ENCODE peak calls at places on chromosomes 4 and X, in eight cellular contexts. U is nucleus accumbens; C is A549; R is thoracic aorta; J is activated T-helper 9 cell treated with anti-CD3 and anti-CD28 coated beads, Interleukin-2, amount 50 U/mL, for 16 hours; E is GM13976; Y is HS-5; F is NCI-H1092. L is an unnamed sample.

GRCh38 chr4:117134386-117134785 is 49.0 kb upstream of the TRAM1L1 start:
- DNase-seq in R (no peak), F (no peak), C (peak), J (no peak), U (peak), E (peak), Y (peak), L (no peak)

GRCh38 chrX:44036336-44036735 is 63.1 kb upstream of the NDP start:
- DNase-seq in Y (peak), F (no peak), R (no peak), E (no peak), J (no peak), U (no peak), C (no peak), L (no peak)

GRCh38 chrX:97039363-97040029 is 155.8 kb downstream of the RPA4 start:
- DNase-seq in C (no peak), Y (no peak), J (no peak), E (no peak), U (no peak), F (no peak), R (no peak), L (no peak)

GRCh38 chr4:130210871-130211270 is 1114.9 kb downstream of the C4orf33 start:
- DNase-seq in C (peak), F (no peak), Y (peak), J (no peak), R (no peak), U (no peak), E (no peak), L (no peak)

GRCh38 chr4:95158045-95158444 is 390.7 kb downstream of the UNC5C start:
- DNase-seq in C (no peak), F (no peak), Y (no peak), E (no peak), R (no peak), U (no peak), J (no peak), L (no peak)

GRCh38 chr4:143390764-143391163 is 54.1 kb downstream of the GAB1 start:
- DNase-seq in E (no peak), J (no peak), R (no peak), F (no peak), U (no peak), C (no peak), Y (no peak), L (no peak)

GRCh38 chr4:49221209-49221608 is 235.1 kb downstream of the CWH43 start:
- DNase-seq in U (no peak), Y (no peak), R (no peak), J (no peak), F (no peak), E (no peak), C (no peak), L (no peak)

GRCh38 chr4:143185253-143186107 is 763 bp downstream of the USP38 start:
- DNase-seq in J (peak), R (no peak), E (no peak), U (no peak), C (peak), F (no peak), Y (no peak), L (peak)

GRCh38 chr4:173281420-173282333 is 52.5 kb downstream of the HMGB2 start:
- DNase-seq in J (no peak), F (no peak), Y (no peak), R (no peak), U (no peak), C (no peak), E (no peak), L (no peak)

GRCh38 chr4:38462659-38463058 is 201.3 kb upstream of the KLF3 start:
- DNase-seq in E (no peak), R (no peak), J (no peak), U (no peak), F (no peak), C (no peak), Y (no peak), L (no peak)

GRCh38 chr4:89762311-89762710 is 74.7 kb downstream of the SNCA start:
- DNase-seq in F (no peak), Y (no peak), J (no peak), R (no peak), C (no peak), E (no peak), U (no peak), L (no peak)

GRCh38 chrX:139680356-139680755 is 27.6 kb downstream of the MCF2 start:
- DNase-seq in F (no peak), C (no peak), J (no peak), R (no peak), U (no peak), E (no peak), Y (no peak), L (no peak)

GRCh38 chr4:133149932-133150642 is 993 bp downstream of the PCDH10 start:
- DNase-seq in J (no peak), Y (no peak), E (peak), R (no peak), C (no peak), F (no peak), U (peak), L (no peak)

GRCh38 chrX:108020631-108021030 is 24.2 kb upstream of the VSIG1 start:
- DNase-seq in C (peak), J (no peak), F (no peak), U (no peak), Y (no peak), R (no peak), E (peak), L (no peak)

GRCh38 chr4:13399257-13399656 is 84.9 kb downstream of the RAB28 start:
- DNase-seq in C (no peak), R (no peak), Y (peak), U (no peak), F (no peak), J (no peak), E (no peak), L (no peak)

GRCh38 chr4:88720749-88721428 is 23.3 kb upstream of the NAP1L5 start:
- DNase-seq in F (no peak), J (no peak), U (no peak), E (no peak), C (no peak), Y (no peak), R (no peak), L (no peak)

GRCh38 chr4:27000820-27001219 is 140.2 kb downstream of the STIM2 start:
- DNase-seq in F (no peak), J (no peak), Y (no peak), C (peak), E (no peak), R (no peak), U (no peak), L (no peak)

GRCh38 chrX:151974336-151975227 is at the start of gene GABRE:
- DNase-seq in Y (no peak), U (peak), J (no peak), C (peak), E (no peak), F (no peak), R (no peak), L (no peak)

GRCh38 chrX:110045988-110046387 is 43.1 kb downstream of the TMEM164 start:
- DNase-seq in U (no peak), F (no peak), J (no peak), E (no peak), Y (no peak), R (no peak), C (peak), L (no peak)

GRCh38 chrX:68440940-68441339 is 7.6 kb upstream of the OPHN1 start:
- DNase-seq in U (no peak), C (peak), E (no peak), Y (no peak), F (no peak), R (peak), J (no peak), L (no peak)

GRCh38 chrX:134894373-134894895 is 96.4 kb upstream of the SMIM10 start:
- DNase-seq in F (no peak), R (no peak), U (no peak), C (no peak), J (no peak), E (no peak), Y (no peak), L (no peak)

GRCh38 chr4:15918484-15919129 is 19.9 kb downstream of the FGFBP1 start:
- DNase-seq in E (no peak), F (no peak), J (no peak), R (no peak), C (no peak), U (no peak), Y (no peak), L (no peak)

GRCh38 chr4:183350317-183351071 is 28.3 kb upstream of the CLDN24 start:
- DNase-seq in U (no peak), J (no peak), R (no peak), E (no peak), Y (no peak), C (no peak), F (no peak), L (no peak)

GRCh38 chr4:79445371-79445781 is 37.3 kb upstream of the GK2 start:
- DNase-seq in U (no peak), R (no peak), J (no peak), F (peak), E (no peak), C (no peak), Y (no peak), L (no peak)

GRCh38 chr4:112311516-112311915 is 14.3 kb downstream of the ALPK1 start:
- DNase-seq in E (no peak), U (no peak), J (no peak), F (no peak), C (no peak), Y (no peak), R (no peak), L (no peak)

GRCh38 chrX:9327086-9327746 is 137.6 kb upstream of the TBL1X start:
- DNase-seq in C (no peak), E (no peak), Y (no peak), F (no peak), J (no peak), U (no peak), R (no peak), L (no peak)

GRCh38 chr4:145815027-145815612 is 123.5 kb downstream of the ZNF827 start:
- DNase-seq in Y (no peak), R (no peak), J (no peak), E (no peak), U (no peak), F (no peak), C (no peak), L (no peak)

GRCh38 chr4:147765121-147765521 is 33.2 kb downstream of the ARHGAP10 start:
- DNase-seq in Y (no peak), F (no peak), R (no peak), J (no peak), C (no peak), U (no peak), E (no peak), L (no peak)

GRCh38 chr4:84718699-84719098 is 135.8 kb downstream of the CDS1 start:
- DNase-seq in F (no peak), J (no peak), Y (no peak), U (no peak), R (no peak), C (no peak), E (no peak), L (no peak)

GRCh38 chr4:116108606-116109005 is 976.8 kb downstream of the TRAM1L1 start:
- DNase-seq in Y (no peak), E (no peak), C (no peak), U (no peak), R (no peak), J (no peak), F (no peak), L (no peak)

GRCh38 chr4:664713-665231 is 9.3 kb downstream of the ATP5ME start:
- DNase-seq in R (no peak), J (no peak), E (no peak), Y (no peak), C (no peak), F (no peak), U (no peak), L (no peak)

GRCh38 chr4:121370729-121371325 is 10.0 kb downstream of the QRFPR start:
- DNase-seq in R (no peak), U (no peak), J (no peak), C (peak), Y (no peak), E (peak), F (peak), L (no peak)

GRCh38 chr4:7786040-7786439 is 153.6 kb downstream of the AFAP1 start:
- DNase-seq in F (no peak), J (no peak), E (no peak), U (no peak), Y (no peak), R (no peak), C (no peak), L (no peak)

GRCh38 chr4:110458494-110459266 is 17.3 kb upstream of the ENPEP start:
- DNase-seq in E (no peak), Y (no peak), J (no peak), U (no peak), C (no peak), R (no peak), F (no peak), L (no peak)

GRCh38 chr4:65302145-65302544 is 368.1 kb downstream of the EPHA5 start:
- DNase-seq in C (no peak), U (no peak), J (no peak), Y (no peak), R (no peak), F (no peak), E (no peak), L (no peak)

GRCh38 chr4:165726831-165727230 is 146.2 kb upstream of the TLL1 start:
- DNase-seq in J (no peak), U (no peak), Y (peak), R (no peak), E (no peak), C (no peak), F (no peak), L (no peak)